ENCODE peak calls at places on chromosome 20, in eight cellular contexts. One of them, this sample, is unnamed.

GRCh38 chr20:3515379-3516175 is 44.8 kb downstream of the ATRN start:
- DNase-seq in activated CD4-positive, alpha-beta T cell treated with anti-CD3 and anti-CD28 coated beads, Interleukin-2, amount 10 ng/mL, durations not matched to agents 24 days and 14 days: no peak
- DNase-seq in IMR-90: peak
- DNase-seq in fibroblast of the aortic adventitia: no peak
- DNase-seq in CD8-positive, alpha-beta T cell: no peak
- DNase-seq in A549: no peak
- DNase-seq in stimulated activated naive CD8-positive, alpha-beta T cell treated with anti-CD3 and anti-CD28 coated beads, Interleukin-15, amount 100 ng/mL, for 72 hours: no peak
- DNase-seq in GM19239: no peak
- DNase-seq in this sample: no peak

GRCh38 chr20:34475979-34476736 is 40.1 kb upstream of the DYNLRB1 start:
- DNase-seq in activated CD4-positive, alpha-beta T cell treated with anti-CD3 and anti-CD28 coated beads, Interleukin-2, amount 10 ng/mL, durations not matched to agents 24 days and 14 days: peak
- DNase-seq in IMR-90: peak
- DNase-seq in fibroblast of the aortic adventitia: peak
- DNase-seq in CD8-positive, alpha-beta T cell: peak
- DNase-seq in A549: peak
- DNase-seq in stimulated activated naive CD8-positive, alpha-beta T cell treated with anti-CD3 and anti-CD28 coated beads, Interleukin-15, amount 100 ng/mL, for 72 hours: peak
- DNase-seq in GM19239: peak
- DNase-seq in this sample: peak

GRCh38 chr20:50187403-50188051 is 3.1 kb upstream of the CEBPB start:
- DNase-seq in activated CD4-positive, alpha-beta T cell treated with anti-CD3 and anti-CD28 coated beads, Interleukin-2, amount 10 ng/mL, durations not matched to agents 24 days and 14 days: no peak
- DNase-seq in IMR-90: peak
- DNase-seq in fibroblast of the aortic adventitia: peak
- DNase-seq in CD8-positive, alpha-beta T cell: no peak
- DNase-seq in A549: peak
- DNase-seq in stimulated activated naive CD8-positive, alpha-beta T cell treated with anti-CD3 and anti-CD28 coated beads, Interleukin-15, amount 100 ng/mL, for 72 hours: no peak
- DNase-seq in GM19239: no peak
- DNase-seq in this sample: peak

GRCh38 chr20:61930776-61931475 is 134.8 kb downstream of the TAF4 start:
- DNase-seq in activated CD4-positive, alpha-beta T cell treated with anti-CD3 and anti-CD28 coated beads, Interleukin-2, amount 10 ng/mL, durations not matched to agents 24 days and 14 days: no peak
- DNase-seq in IMR-90: no peak
- DNase-seq in fibroblast of the aortic adventitia: no peak
- DNase-seq in CD8-positive, alpha-beta T cell: no peak
- DNase-seq in A549: no peak
- DNase-seq in stimulated activated naive CD8-positive, alpha-beta T cell treated with anti-CD3 and anti-CD28 coated beads, Interleukin-15, amount 100 ng/mL, for 72 hours: no peak
- DNase-seq in GM19239: no peak
- DNase-seq in this sample: no peak

GRCh38 chr20:49344975-49345374 is 67.1 kb upstream of the ZNFX1 start:
- DNase-seq in activated CD4-positive, alpha-beta T cell treated with anti-CD3 and anti-CD28 coated beads, Interleukin-2, amount 10 ng/mL, durations not matched to agents 24 days and 14 days: no peak
- DNase-seq in IMR-90: peak
- DNase-seq in fibroblast of the aortic adventitia: peak
- DNase-seq in CD8-positive, alpha-beta T cell: no peak
- DNase-seq in A549: peak
- DNase-seq in stimulated activated naive CD8-positive, alpha-beta T cell treated with anti-CD3 and anti-CD28 coated beads, Interleukin-15, amount 100 ng/mL, for 72 hours: no peak
- DNase-seq in GM19239: no peak
- DNase-seq in this sample: no peak

GRCh38 chr20:46353506-46354206 is 45.4 kb upstream of the CDH22 start:
- DNase-seq in activated CD4-positive, alpha-beta T cell treated with anti-CD3 and anti-CD28 coated beads, Interleukin-2, amount 10 ng/mL, durations not matched to agents 24 days and 14 days: no peak
- DNase-seq in IMR-90: no peak
- DNase-seq in fibroblast of the aortic adventitia: no peak
- DNase-seq in CD8-positive, alpha-beta T cell: no peak
- DNase-seq in A549: no peak
- DNase-seq in stimulated activated naive CD8-positive, alpha-beta T cell treated with anti-CD3 and anti-CD28 coated beads, Interleukin-15, amount 100 ng/mL, for 72 hours: no peak
- DNase-seq in GM19239: no peak
- DNase-seq in this sample: no peak

GRCh38 chr20:24109008-24109407 is 120.4 kb upstream of the GGTLC1 start:
- DNase-seq in activated CD4-positive, alpha-beta T cell treated with anti-CD3 and anti-CD28 coated beads, Interleukin-2, amount 10 ng/mL, durations not matched to agents 24 days and 14 days: no peak
- DNase-seq in IMR-90: no peak
- DNase-seq in fibroblast of the aortic adventitia: no peak
- DNase-seq in CD8-positive, alpha-beta T cell: no peak
- DNase-seq in A549: no peak
- DNase-seq in stimulated activated naive CD8-positive, alpha-beta T cell treated with anti-CD3 and anti-CD28 coated beads, Interleukin-15, amount 100 ng/mL, for 72 hours: no peak
- DNase-seq in GM19239: no peak
- DNase-seq in this sample: peak

GRCh38 chr20:15789083-15789482 is 784.2 kb downstream of the KIF16B start:
- DNase-seq in activated CD4-positive, alpha-beta T cell treated with anti-CD3 and anti-CD28 coated beads, Interleukin-2, amount 10 ng/mL, durations not matched to agents 24 days and 14 days: no peak
- DNase-seq in IMR-90: no peak
- DNase-seq in fibroblast of the aortic adventitia: no peak
- DNase-seq in CD8-positive, alpha-beta T cell: no peak
- DNase-seq in A549: no peak
- DNase-seq in stimulated activated naive CD8-positive, alpha-beta T cell treated with anti-CD3 and anti-CD28 coated beads, Interleukin-15, amount 100 ng/mL, for 72 hours: no peak
- DNase-seq in GM19239: no peak
- DNase-seq in this sample: peak

GRCh38 chr20:36344517-36345132 is 38.5 kb downstream of the DLGAP4 start:
- DNase-seq in activated CD4-positive, alpha-beta T cell treated with anti-CD3 and anti-CD28 coated beads, Interleukin-2, amount 10 ng/mL, durations not matched to agents 24 days and 14 days: peak
- DNase-seq in IMR-90: peak
- DNase-seq in fibroblast of the aortic adventitia: peak
- DNase-seq in CD8-positive, alpha-beta T cell: no peak
- DNase-seq in A549: peak
- DNase-seq in stimulated activated naive CD8-positive, alpha-beta T cell treated with anti-CD3 and anti-CD28 coated beads, Interleukin-15, amount 100 ng/mL, for 72 hours: no peak
- DNase-seq in GM19239: peak
- DNase-seq in this sample: peak

GRCh38 chr20:23446505-23446904 is 6.2 kb downstream of the CST11 start:
- DNase-seq in activated CD4-positive, alpha-beta T cell treated with anti-CD3 and anti-CD28 coated beads, Interleukin-2, amount 10 ng/mL, durations not matched to agents 24 days and 14 days: peak
- DNase-seq in IMR-90: peak
- DNase-seq in fibroblast of the aortic adventitia: peak
- DNase-seq in CD8-positive, alpha-beta T cell: no peak
- DNase-seq in A549: peak
- DNase-seq in stimulated activated naive CD8-positive, alpha-beta T cell treated with anti-CD3 and anti-CD28 coated beads, Interleukin-15, amount 100 ng/mL, for 72 hours: no peak
- DNase-seq in GM19239: peak
- DNase-seq in this sample: peak

GRCh38 chr20:25008388-25009217 is 16.1 kb upstream of the APMAP start:
- DNase-seq in activated CD4-positive, alpha-beta T cell treated with anti-CD3 and anti-CD28 coated beads, Interleukin-2, amount 10 ng/mL, durations not matched to agents 24 days and 14 days: no peak
- DNase-seq in IMR-90: no peak
- DNase-seq in fibroblast of the aortic adventitia: no peak
- DNase-seq in CD8-positive, alpha-beta T cell: no peak
- DNase-seq in A549: no peak
- DNase-seq in stimulated activated naive CD8-positive, alpha-beta T cell treated with anti-CD3 and anti-CD28 coated beads, Interleukin-15, amount 100 ng/mL, for 72 hours: no peak
- DNase-seq in GM19239: no peak
- DNase-seq in this sample: no peak

GRCh38 chr20:17709361-17710293 is 9.9 kb downstream of the BANF2 start:
- DNase-seq in activated CD4-positive, alpha-beta T cell treated with anti-CD3 and anti-CD28 coated beads, Interleukin-2, amount 10 ng/mL, durations not matched to agents 24 days and 14 days: no peak
- DNase-seq in IMR-90: no peak
- DNase-seq in fibroblast of the aortic adventitia: no peak
- DNase-seq in CD8-positive, alpha-beta T cell: no peak
- DNase-seq in A549: no peak
- DNase-seq in stimulated activated naive CD8-positive, alpha-beta T cell treated with anti-CD3 and anti-CD28 coated beads, Interleukin-15, amount 100 ng/mL, for 72 hours: no peak
- DNase-seq in GM19239: no peak
- DNase-seq in this sample: no peak

GRCh38 chr20:35165221-35166185 is 6.4 kb upstream of the PROCR start:
- DNase-seq in activated CD4-positive, alpha-beta T cell treated with anti-CD3 and anti-CD28 coated beads, Interleukin-2, amount 10 ng/mL, durations not matched to agents 24 days and 14 days: no peak
- DNase-seq in IMR-90: no peak
- DNase-seq in fibroblast of the aortic adventitia: no peak
- DNase-seq in CD8-positive, alpha-beta T cell: no peak
- DNase-seq in A549: no peak
- DNase-seq in stimulated activated naive CD8-positive, alpha-beta T cell treated with anti-CD3 and anti-CD28 coated beads, Interleukin-15, amount 100 ng/mL, for 72 hours: no peak
- DNase-seq in GM19239: no peak
- DNase-seq in this sample: no peak

GRCh38 chr20:54643761-54644160 is 168.4 kb downstream of the DOK5 start:
- DNase-seq in activated CD4-positive, alpha-beta T cell treated with anti-CD3 and anti-CD28 coated beads, Interleukin-2, amount 10 ng/mL, durations not matched to agents 24 days and 14 days: no peak
- DNase-seq in IMR-90: peak
- DNase-seq in fibroblast of the aortic adventitia: peak
- DNase-seq in CD8-positive, alpha-beta T cell: no peak
- DNase-seq in A549: no peak
- DNase-seq in stimulated activated naive CD8-positive, alpha-beta T cell treated with anti-CD3 and anti-CD28 coated beads, Interleukin-15, amount 100 ng/mL, for 72 hours: no peak
- DNase-seq in GM19239: no peak
- DNase-seq in this sample: no peak

GRCh38 chr20:49785851-49786174 is 26.8 kb upstream of the SLC9A8 start:
- DNase-seq in activated CD4-positive, alpha-beta T cell treated with anti-CD3 and anti-CD28 coated beads, Interleukin-2, amount 10 ng/mL, durations not matched to agents 24 days and 14 days: no peak
- DNase-seq in IMR-90: no peak
- DNase-seq in fibroblast of the aortic adventitia: no peak
- DNase-seq in CD8-positive, alpha-beta T cell: no peak
- DNase-seq in A549: no peak
- DNase-seq in stimulated activated naive CD8-positive, alpha-beta T cell treated with anti-CD3 and anti-CD28 coated beads, Interleukin-15, amount 100 ng/mL, for 72 hours: no peak
- DNase-seq in GM19239: peak
- DNase-seq in this sample: no peak

GRCh38 chr20:60297649-60298048 is 339.4 kb downstream of the CDH26 start:
- DNase-seq in activated CD4-positive, alpha-beta T cell treated with anti-CD3 and anti-CD28 coated beads, Interleukin-2, amount 10 ng/mL, durations not matched to agents 24 days and 14 days: no peak
- DNase-seq in IMR-90: no peak
- DNase-seq in fibroblast of the aortic adventitia: no peak
- DNase-seq in CD8-positive, alpha-beta T cell: no peak
- DNase-seq in A549: no peak
- DNase-seq in stimulated activated naive CD8-positive, alpha-beta T cell treated with anti-CD3 and anti-CD28 coated beads, Interleukin-15, amount 100 ng/mL, for 72 hours: no peak
- DNase-seq in GM19239: no peak
- DNase-seq in this sample: no peak

GRCh38 chr20:61743606-61744005 is 322.1 kb downstream of the TAF4 start:
- DNase-seq in activated CD4-positive, alpha-beta T cell treated with anti-CD3 and anti-CD28 coated beads, Interleukin-2, amount 10 ng/mL, durations not matched to agents 24 days and 14 days: no peak
- DNase-seq in IMR-90: no peak
- DNase-seq in fibroblast of the aortic adventitia: no peak
- DNase-seq in CD8-positive, alpha-beta T cell: no peak
- DNase-seq in A549: no peak
- DNase-seq in stimulated activated naive CD8-positive, alpha-beta T cell treated with anti-CD3 and anti-CD28 coated beads, Interleukin-15, amount 100 ng/mL, for 72 hours: no peak
- DNase-seq in GM19239: no peak
- DNase-seq in this sample: no peak